ENCODE peak calls at places on chromosomes 6 and 20, in four cellular contexts. Z, C, M and W are unnamed samples.

GRCh38 chr6:53192590-53193232 is 44.1 kb upstream of the GCM1 start:
- DNase-seq in Z (no peak), C (no peak), M (no peak), W (no peak)

GRCh38 chr6:95117236-95117635 is 460.1 kb upstream of the MANEA start:
- DNase-seq in C (no peak), Z (no peak), M (no peak), W (no peak)

GRCh38 chr6:108027594-108027993 is 46.9 kb downstream of the OSTM1 start:
- DNase-seq in Z (no peak), C (no peak), M (no peak), W (no peak)

GRCh38 chr20:21513881-21514540 is at the start of gene NKX2-2:
- DNase-seq in M (no peak), C (no peak), Z (no peak), W (no peak)

GRCh38 chr6:152232494-152233151 is 404.5 kb downstream of the SYNE1 start:
- DNase-seq in Z (peak; percentile 9), C (no peak), M (no peak), W (peak; percentile 48)

GRCh38 chr6:15327271-15327670 is 81.4 kb downstream of the JARID2 start:
- DNase-seq in C (no peak), M (no peak), Z (no peak), W (peak; percentile 78)

GRCh38 chr6:24749292-24749691 is 25.4 kb upstream of the GMNN start:
- DNase-seq in C (no peak), Z (no peak), M (no peak), W (no peak)

GRCh38 chr6:116682334-116682712 is 1.3 kb downstream of the KPNA5 start:
- DNase-seq in Z (no peak), C (peak; percentile 27), M (no peak), W (no peak)

GRCh38 chr20:8721098-8721497 is 347.8 kb upstream of the PLCB4 start:
- DNase-seq in Z (peak; percentile 71), M (no peak), C (peak; percentile 7), W (no peak)

GRCh38 chr20:11582073-11582472 is 335.6 kb upstream of the BTBD3 start:
- DNase-seq in C (no peak), Z (no peak), M (no peak), W (no peak)

GRCh38 chr6:92361990-92362770 is 1057.2 kb downstream of the EPHA7 start:
- DNase-seq in M (no peak), C (no peak), Z (no peak), W (no peak)

GRCh38 chr6:31831350-31832215 is 4.0 kb downstream of the HSPA1B start:
- DNase-seq in C (no peak), Z (no peak), M (no peak), W (peak; percentile 65)

GRCh38 chr20:38685853-38686473 is 38.3 kb upstream of the SLC32A1 start:
- DNase-seq in M (no peak), C (no peak), Z (peak; percentile 63), W (peak; percentile 66)

GRCh38 chr6:3742426-3743344 is 8.8 kb downstream of the PXDC1 start:
- DNase-seq in M (peak; percentile 60), C (no peak), Z (peak; percentile 78), W (peak; percentile 89)

GRCh38 chr6:143513410-143513809 is 1.9 kb upstream of the FUCA2 start:
- DNase-seq in Z (peak; percentile 38), C (no peak), M (no peak), W (peak; percentile 70)

GRCh38 chr6:39188577-39188976 is 40.7 kb downstream of the KCNK5 start:
- DNase-seq in C (no peak), M (no peak), Z (no peak), W (peak; percentile 56)

GRCh38 chr20:39893013-39893685 is 795.9 kb downstream of the MAFB start:
- DNase-seq in C (no peak), M (no peak), Z (no peak), W (no peak)

GRCh38 chr6:41306187-41306854 is 19.8 kb upstream of the TREM1 start:
- DNase-seq in M (no peak), Z (peak; percentile 70), C (no peak), W (peak; percentile 62)

GRCh38 chr6:44301106-44301505 is 12.0 kb downstream of the AARS2 start:
- DNase-seq in C (no peak), Z (no peak), M (no peak), W (no peak)

GRCh38 chr6:53029262-53029661 is 34.2 kb upstream of the GSTA4 start:
- DNase-seq in Z (no peak), C (no peak), M (no peak), W (no peak)

GRCh38 chr6:166969390-166970002 is 13.1 kb upstream of the RNASET2 start:
- DNase-seq in M (no peak), Z (no peak), C (no peak), W (no peak)

GRCh38 chr20:23584434-23585199 is 16.3 kb upstream of the CST9L start:
- DNase-seq in Z (no peak), C (no peak), M (no peak), W (no peak)

GRCh38 chr6:95487817-95488216 is 89.5 kb upstream of the MANEA start:
- DNase-seq in C (no peak), M (no peak), Z (no peak), W (no peak)

GRCh38 chr6:3910264-3910663 is 61.1 kb downstream of the FAM50B start:
- DNase-seq in M (no peak), C (no peak), Z (no peak), W (no peak)

GRCh38 chr20:10430000-10430466 is 4.0 kb downstream of the MKKS start:
- DNase-seq in Z (peak; percentile 80), M (no peak), C (no peak), W (no peak)

DNA sequence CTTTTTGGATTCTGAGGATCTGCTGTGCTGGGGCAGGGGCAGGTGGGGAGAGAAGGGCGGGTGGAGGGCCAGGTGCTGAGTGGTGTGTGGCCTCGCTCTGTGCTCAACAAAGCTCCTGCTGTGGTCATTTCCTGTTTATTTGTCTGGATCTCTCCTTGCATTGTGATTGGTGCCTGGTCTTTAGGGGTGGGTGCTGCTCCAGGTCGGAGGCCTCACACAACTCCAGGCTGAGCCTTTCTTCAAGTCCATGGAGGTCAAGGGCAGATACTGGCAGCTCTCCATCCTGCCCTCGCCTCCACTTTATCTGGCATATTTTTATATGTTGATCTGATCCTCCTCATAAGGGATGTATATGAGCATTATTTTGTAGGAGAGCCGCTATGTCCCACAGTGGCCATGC is 36.2 kb downstream of the HLA-F start:
- DNase-seq in C (no peak), M (no peak), Z (no peak), W (no peak)
- TF ChIP-seq SIN3A in C (no peak), M (no peak), Z (no peak), W (no peak)

GRCh38 chr6:56475736-56476457 is 166.8 kb downstream of the DST start:
- DNase-seq in M (no peak), Z (peak; percentile 7), C (no peak), W (no peak)
- TF ChIP-seq CREB1 in M (no peak), Z (no peak), C (no peak), W (no peak)

DNA sequence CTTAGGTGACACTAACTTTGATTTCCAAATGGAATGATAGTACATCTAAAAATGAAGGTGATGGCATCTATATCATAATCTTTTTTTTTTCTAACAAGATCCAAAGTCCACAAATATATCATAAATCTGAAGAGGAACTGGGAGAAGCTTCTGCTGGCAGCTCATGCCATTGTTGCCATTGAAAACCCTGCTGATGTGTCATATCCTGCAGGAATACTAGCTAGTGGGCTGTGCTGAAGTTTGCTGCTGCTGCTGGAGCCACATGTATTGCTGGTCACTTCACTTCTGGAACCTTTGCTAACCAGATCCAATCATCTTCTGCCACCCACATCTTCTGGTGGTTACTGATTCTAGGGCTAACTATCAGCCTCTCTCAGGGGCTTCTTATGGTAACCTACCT is 27.4 kb upstream of the KHDC1 start:
- DNase-seq in Z (no peak), M (no peak), C (no peak), W (no peak)
- TF ChIP-seq SIN3A in Z (no peak), M (no peak), C (no peak), W (no peak)

GRCh38 chr6:160386869-160387518 is 38.8 kb downstream of the SLC22A3 start:
- DNase-seq in M (no peak), Z (no peak), C (no peak), W (no peak)
- TF ChIP-seq CREB1 in M (no peak), Z (no peak), C (no peak), W (no peak)

DNA sequence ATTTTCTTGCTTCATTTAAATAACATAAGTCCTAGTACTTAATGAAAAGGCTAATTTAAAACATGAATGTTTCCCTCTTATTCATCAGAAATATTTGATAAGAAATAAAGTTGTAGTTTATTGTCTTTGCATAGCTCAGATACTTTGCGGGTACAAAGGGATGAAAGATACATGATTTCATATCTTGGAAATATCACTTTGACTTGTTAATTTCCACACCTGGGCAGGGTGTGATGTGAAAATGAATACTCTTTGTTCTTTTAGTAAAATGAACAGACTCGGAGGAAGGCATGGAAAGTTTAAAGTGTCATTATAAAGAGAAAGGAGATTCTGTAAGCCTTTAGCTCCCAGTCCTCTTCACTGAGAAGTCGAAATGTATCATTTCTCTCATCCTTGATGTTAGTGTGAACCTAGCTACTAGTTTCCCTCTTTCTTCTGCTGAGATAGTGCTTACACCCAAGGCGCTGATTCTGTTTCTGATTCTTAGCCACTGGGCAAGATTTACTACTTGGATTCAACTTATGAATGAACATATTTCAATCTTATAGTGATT is 36.7 kb upstream of the AKIRIN2 start:
- DNase-seq in M (no peak), C (no peak), Z (no peak), W (no peak)
- TF ChIP-seq SIN3A in M (no peak), C (no peak), Z (no peak), W (no peak)

GRCh38 chr20:1377341-1377871 is 15.4 kb downstream of the FKBP1A start:
- DNase-seq in M (no peak), C (no peak), Z (no peak), W (no peak)

GRCh38 chr20:1375515-1375914 is 17.3 kb downstream of the FKBP1A start:
- DNase-seq in M (no peak), C (no peak), Z (no peak), W (no peak)

GRCh38 chr20:1376007-1376406 is 16.8 kb downstream of the FKBP1A start:
- DNase-seq in Z (no peak), C (no peak), M (no peak), W (no peak)

GRCh38 chr20:1376453-1377270 is 16.2 kb downstream of the FKBP1A start:
- DNase-seq in M (no peak), C (no peak), Z (no peak), W (no peak)

GRCh38 chr20:1377984-1378742 is 14.7 kb downstream of the FKBP1A start:
- DNase-seq in M (no peak), C (no peak), Z (peak; percentile 48), W (peak; percentile 46)
- TF ChIP-seq CREB1 in M (no peak), C (no peak), Z (no peak), W (no peak)